ENCODE peak calls at places on chromosomes 11 and 22, in seven cellular contexts. E is fibroblast of lung; W is heart left ventricle; S is body of pancreas; J is CD8-positive, alpha-beta T cell; C is thoracic aorta; M is A549. Z is an unnamed sample.

GRCh38 chr11:18853086-18853720 is 61.6 kb upstream of the PTPN5 start:
- DNase-seq in M (peak), J (no peak), C (no peak), W (no peak), E (peak), S (peak), Z (no peak)

GRCh38 chr11:10327254-10327653 is 22.4 kb downstream of the ADM start:
- DNase-seq in M (no peak), S (no peak), C (no peak), E (peak), W (no peak), J (no peak), Z (no peak)

GRCh38 chr11:23540101-23540561 is 679.9 kb upstream of the CCDC179 start:
- DNase-seq in W (no peak), C (no peak), S (peak), E (peak), M (peak), J (no peak), Z (peak)

GRCh38 chr22:39283312-39284141 is 35.9 kb downstream of the RPL3 start:
- DNase-seq in C (no peak), W (peak), E (peak), M (no peak), S (peak), J (no peak), Z (peak)

GRCh38 chr22:35313311-35314121 is 13.8 kb downstream of the TOM1 start:
- DNase-seq in J (no peak), E (peak), W (peak), M (peak), S (peak), C (peak), Z (no peak)

GRCh38 chr11:70432065-70432464 is 33.7 kb downstream of the CTTN start:
- DNase-seq in C (no peak), E (no peak), J (no peak), W (no peak), M (no peak), S (no peak), Z (no peak)

GRCh38 chr22:49825944-49826602 is 1.6 kb downstream of the BRD1 start:
- DNase-seq in J (peak), S (no peak), C (no peak), E (peak), M (peak), W (no peak), Z (peak)

GRCh38 chr11:131897976-131898375 is 527.6 kb downstream of the NTM start:
- DNase-seq in E (peak), W (no peak), C (no peak), S (no peak), J (no peak), M (no peak), Z (no peak)

GRCh38 chr11:69057801-69058200 is 9.1 kb downstream of the TPCN2 start:
- DNase-seq in S (no peak), W (no peak), E (no peak), C (no peak), M (no peak), J (no peak), Z (no peak)

GRCh38 chr11:122293298-122294023 is 177.4 kb upstream of the BLID start:
- DNase-seq in W (no peak), M (no peak), C (no peak), E (no peak), S (no peak), J (no peak), Z (no peak)

GRCh38 chr11:57357827-57358226 is 19.7 kb downstream of the P2RX3 start:
- DNase-seq in J (no peak), E (no peak), S (no peak), C (no peak), W (no peak), M (no peak), Z (no peak)

GRCh38 chr11:120258661-120259060 is 18.7 kb downstream of the POU2F3 start:
- DNase-seq in J (no peak), W (no peak), E (no peak), S (no peak), C (no peak), M (no peak), Z (no peak)

GRCh38 chr11:6321961-6322362 is 1.7 kb upstream of the CAVIN3 start:
- DNase-seq in S (no peak), C (no peak), E (peak), J (no peak), M (no peak), W (no peak), Z (no peak)

GRCh38 chr22:28958611-28959010 is 75.2 kb downstream of the ZNRF3 start:
- DNase-seq in S (no peak), E (peak), J (no peak), C (no peak), W (no peak), M (no peak), Z (no peak)

GRCh38 chr22:45112136-45112879 is 51.4 kb upstream of the NUP50 start:
- DNase-seq in W (no peak), E (peak), J (no peak), S (no peak), M (no peak), C (no peak), Z (no peak)

GRCh38 chr11:33835143-33835878 is 56.6 kb downstream of the LMO2 start:
- DNase-seq in W (no peak), J (no peak), C (no peak), M (peak), E (peak), S (no peak), Z (no peak)

GRCh38 chr11:81005595-81005994 is 1564.8 kb upstream of the TENM4 start:
- DNase-seq in E (peak), W (no peak), S (no peak), C (no peak), M (peak), J (no peak), Z (no peak)

GRCh38 chr22:47047321-47048122 is 285.1 kb downstream of the TBC1D22A start:
- DNase-seq in E (no peak), W (no peak), S (no peak), C (no peak), M (no peak), J (no peak), Z (no peak)

GRCh38 chr11:68889948-68890446 is 13.6 kb downstream of the MRPL21 start:
- DNase-seq in S (no peak), W (peak), J (no peak), C (no peak), M (peak), E (peak), Z (peak)

GRCh38 chr11:87324817-87325489 is 287.2 kb downstream of the TMEM135 start:
- DNase-seq in M (no peak), W (no peak), E (peak), S (no peak), C (no peak), J (no peak), Z (no peak)

GRCh38 chr22:39351689-39352214 is 2.0 kb downstream of the SYNGR1 start:
- DNase-seq in C (no peak), M (no peak), W (no peak), E (peak), S (no peak), J (no peak), Z (no peak)

GRCh38 chr11:36308577-36308976 is 12.5 kb downstream of the PRR5L start:
- DNase-seq in W (no peak), C (no peak), M (no peak), S (no peak), J (no peak), E (peak), Z (no peak)

GRCh38 chr11:64237484-64237951 is 3.1 kb downstream of the VEGFB start:
- DNase-seq in E (no peak), W (no peak), J (no peak), S (peak), C (no peak), M (no peak), Z (peak)

GRCh38 chr11:34299284-34299961 is 58.4 kb downstream of the ABTB2 start:
- DNase-seq in C (no peak), M (no peak), E (no peak), W (no peak), S (no peak), J (no peak), Z (no peak)

GRCh38 chr11:1421291-1421690 is 31.6 kb downstream of the BRSK2 start:
- DNase-seq in C (no peak), J (no peak), W (no peak), S (no peak), E (no peak), M (no peak), Z (no peak)

GRCh38 chr11:69705246-69705856 is 1.5 kb upstream of the FGF19 start:
- DNase-seq in S (no peak), J (no peak), E (no peak), W (no peak), C (no peak), M (no peak), Z (no peak)

GRCh38 chr11:132962026-132962425 is 570.3 kb downstream of the OPCML start:
- DNase-seq in J (no peak), W (no peak), M (no peak), C (no peak), E (peak), S (no peak), Z (no peak)

GRCh38 chr11:12769834-12770345 is 95.7 kb downstream of the TEAD1 start:
- DNase-seq in E (peak), J (no peak), C (no peak), M (peak), S (peak), W (no peak), Z (no peak)

GRCh38 chr11:117202386-117203068 is 3.4 kb downstream of the TAGLN start:
- DNase-seq in C (no peak), S (no peak), W (no peak), E (no peak), J (no peak), M (no peak), Z (no peak)

GRCh38 chr22:49015459-49015858 is 812.2 kb downstream of the BRD1 start:
- DNase-seq in E (no peak), J (peak), W (no peak), C (no peak), S (no peak), M (no peak), Z (no peak)

GRCh38 chr11:94511932-94512781 is at the start of gene C11orf97:
- DNase-seq in M (no peak), S (peak), W (peak), E (peak), C (no peak), J (peak), Z (peak)

GRCh38 chr11:123384116-123384515 is 46.0 kb upstream of the GRAMD1B start:
- DNase-seq in W (no peak), S (no peak), E (no peak), C (no peak), M (no peak), J (no peak), Z (no peak)

GRCh38 chr22:17678817-17679385 is 40.3 kb downstream of the BCL2L13 start:
- DNase-seq in C (no peak), M (no peak), E (peak), S (no peak), J (no peak), W (no peak), Z (no peak)

GRCh38 chr11:62858201-62858600 is 18.8 kb upstream of the WDR74 start:
- DNase-seq in J (no peak), C (no peak), S (no peak), E (no peak), W (no peak), M (no peak), Z (no peak)

GRCh38 chr11:129446572-129446971 is 70.9 kb downstream of the BARX2 start:
- DNase-seq in S (no peak), M (no peak), E (no peak), C (no peak), W (no peak), J (no peak), Z (no peak)

GRCh38 chr22:50340157-50340879 is 2.8 kb upstream of the PPP6R2 start:
- DNase-seq in C (no peak), E (peak), W (no peak), M (peak), J (no peak), S (no peak), Z (no peak)

GRCh38 chr11:16632295-16633200 is 105.9 kb upstream of the C11orf58 start:
- DNase-seq in E (peak), C (no peak), J (no peak), W (no peak), M (peak), S (no peak), Z (no peak)

GRCh38 chr11:113378692-113379091 is 8.9 kb upstream of the ANKK1 start:
- DNase-seq in M (no peak), E (no peak), C (no peak), J (no peak), W (no peak), S (no peak), Z (no peak)
- H3K4me3 ChIP-seq in M (no peak), E (no peak), C (no peak), J (no peak), W (no peak), S (no peak), Z (no peak)

GRCh38 chr11:126485986-126486635 is 130.6 kb downstream of the ST3GAL4 start:
- DNase-seq in M (no peak), W (no peak), E (no peak), J (no peak), S (no peak), C (no peak), Z (no peak)

GRCh38 chr11:126484266-126484665 is 128.8 kb downstream of the ST3GAL4 start:
- DNase-seq in S (no peak), E (peak), J (no peak), M (peak), C (no peak), W (no peak), Z (no peak)

GRCh38 chr11:126487711-126488110 is 132.2 kb downstream of the ST3GAL4 start:
- DNase-seq in J (no peak), M (no peak), S (no peak), W (no peak), C (no peak), E (no peak), Z (no peak)

GRCh38 chr11:126483796-126484195 is 128.3 kb downstream of the ST3GAL4 start:
- DNase-seq in M (no peak), S (no peak), C (no peak), E (no peak), W (no peak), J (no peak), Z (peak)

DNA sequence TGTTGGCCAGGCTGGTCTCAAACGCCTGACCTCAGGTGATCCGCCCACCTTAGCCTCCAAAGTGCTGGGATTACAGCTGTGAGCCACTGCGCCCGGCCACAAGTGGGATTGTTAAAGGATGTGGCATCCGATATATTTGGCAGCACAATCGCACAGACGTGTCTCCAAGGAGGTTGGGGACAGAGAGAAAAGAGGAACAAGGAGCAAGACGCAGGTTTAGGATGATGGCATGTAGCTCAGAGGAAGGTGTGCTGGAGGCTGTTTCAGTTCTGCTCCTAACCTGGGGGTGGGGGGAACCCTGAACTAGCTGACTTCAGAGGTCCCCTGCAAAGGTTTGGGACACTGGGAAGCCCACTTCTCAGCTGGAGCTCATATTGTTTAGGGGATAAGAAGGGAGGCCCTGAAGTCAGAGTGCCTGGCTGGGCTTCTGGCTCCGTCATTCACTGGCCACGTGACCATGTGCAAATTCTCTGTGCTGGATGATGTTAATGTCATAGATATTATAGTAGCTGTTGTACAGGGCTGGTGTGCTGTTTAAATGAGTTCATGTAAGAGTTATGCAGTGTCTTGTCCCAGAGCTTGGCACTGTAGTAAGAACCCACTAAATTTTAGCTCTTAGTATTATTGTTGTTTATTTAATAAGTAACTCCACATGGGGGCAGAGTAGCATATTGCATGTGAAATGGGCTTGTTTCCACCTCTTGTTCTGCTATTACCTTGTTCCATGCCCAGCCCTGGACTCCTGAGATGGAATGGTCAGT is 129.7 kb downstream of the ST3GAL4 start:
- DNase-seq in M (no peak), W (no peak), J (no peak), S (no peak), E (peak), C (no peak), Z (no peak)
- TF ChIP-seq CTCF in M (peak), W (no peak), J (no peak), S (no peak), E (peak), C (no peak), Z (no peak)

DNA sequence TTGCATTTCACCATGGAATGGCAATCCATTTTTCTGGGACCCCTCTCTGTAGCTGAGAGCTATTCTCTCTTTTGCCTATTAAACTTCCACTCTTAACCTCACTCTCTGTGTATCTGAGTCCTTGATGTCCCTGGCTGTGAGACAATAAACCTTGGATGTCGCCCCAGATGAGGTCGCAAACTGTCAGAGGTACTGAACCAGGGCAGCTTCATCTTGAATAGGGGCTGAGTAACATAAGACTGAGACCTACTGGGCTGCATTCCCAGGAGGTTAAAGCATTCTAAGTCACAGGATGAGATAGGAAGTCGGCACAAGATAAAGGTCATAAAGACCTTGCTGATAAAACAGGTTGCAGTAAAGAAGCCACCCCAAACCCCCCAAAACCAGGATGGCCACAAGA is 68.0 kb downstream of the RSF1 start:
- DNase-seq in J (no peak), S (no peak), E (peak), M (no peak), W (peak), C (no peak), Z (no peak)
- H3K4me3 ChIP-seq in J (no peak), S (no peak), E (no peak), M (no peak), W (no peak), C (no peak), Z (no peak)

GRCh38 chr11:8365542-8365941 is 101.9 kb upstream of the LMO1 start:
- DNase-seq in E (no peak), M (no peak), W (no peak), C (no peak), J (no peak), S (no peak), Z (no peak)
- TF ChIP-seq CTCF in E (no peak), M (no peak), W (no peak), C (no peak), J (no peak), S (no peak), Z (no peak)

Z was measured in mucosa of descending colon.